ENCODE peak calls at places on chromosome 18, in six cellular contexts. M, X, T, C, P and N are unnamed samples.

GRCh38 chr18:54416459-54416858 is 58.8 kb downstream of the C18orf54 start:
- DNase-seq in M (no peak), T (peak; percentile 70), X (no peak), C (peak; percentile 7), P (no peak), N (no peak)

GRCh38 chr18:55136864-55137263 is 177.6 kb upstream of the CCDC68 start:
- DNase-seq in P (no peak), C (peak; percentile 37), T (no peak), M (no peak), X (no peak), N (no peak)

GRCh38 chr18:21194871-21195771 is 46.9 kb upstream of the GREB1L start:
- DNase-seq in P (no peak), M (no peak), T (peak; percentile 59), C (peak; percentile 58), X (peak; percentile 29), N (peak; percentile 0)

GRCh38 chr18:79513381-79514081 is 117.8 kb downstream of the NFATC1 start:
- DNase-seq in T (no peak), C (no peak), X (no peak), P (peak; percentile 4), M (no peak), N (no peak)

GRCh38 chr18:50611529-50611941 is 51.6 kb downstream of the MAPK4 start:
- DNase-seq in T (no peak), M (no peak), C (peak; percentile 75), P (no peak), X (no peak), N (no peak)

GRCh38 chr18:38751897-38752296 is 1186.3 kb upstream of the CELF4 start:
- DNase-seq in T (no peak), X (no peak), P (no peak), M (no peak), C (peak; percentile 45), N (no peak)

GRCh38 chr18:80169607-80170006 is 60.5 kb downstream of the ADNP2 start:
- DNase-seq in P (no peak), C (peak; percentile 24), T (no peak), X (no peak), M (no peak), N (no peak)

GRCh38 chr18:44715245-44715644 is 34.6 kb downstream of the SETBP1 start:
- DNase-seq in T (no peak), X (no peak), P (no peak), C (peak; percentile 66), M (no peak), N (no peak)

GRCh38 chr18:490024-490366 is 10.5 kb downstream of the COLEC12 start:
- DNase-seq in T (no peak), M (no peak), P (no peak), X (no peak), C (no peak), N (no peak)

GRCh38 chr18:46718501-46719341 is 38.1 kb downstream of the ST8SIA5 start:
- DNase-seq in C (peak; percentile 3), X (no peak), M (no peak), P (no peak), T (peak; percentile 77), N (no peak)

GRCh38 chr18:78925557-78926242 is 53.9 kb upstream of the SALL3 start:
- DNase-seq in P (no peak), C (no peak), T (no peak), M (no peak), X (no peak), N (no peak)

GRCh38 chr18:61765097-61765496 is 127.7 kb downstream of the RNF152 start:
- DNase-seq in P (no peak), C (peak; percentile 46), M (no peak), X (peak; percentile 25), T (no peak), N (peak; percentile 5)

GRCh38 chr18:63137999-63138448 is 181.5 kb downstream of the BCL2 start:
- DNase-seq in C (no peak), P (no peak), M (no peak), X (no peak), T (no peak), N (no peak)

GRCh38 chr18:79400591-79401381 is 5.1 kb downstream of the NFATC1 start:
- DNase-seq in X (no peak), P (no peak), C (no peak), T (no peak), M (peak; percentile 16), N (no peak)

GRCh38 chr18:5842653-5843052 is 52.7 kb downstream of the TMEM200C start:
- DNase-seq in C (no peak), M (no peak), T (no peak), X (no peak), P (no peak), N (no peak)

GRCh38 chr18:62678847-62679535 is 36.4 kb upstream of the PHLPP1 start:
- DNase-seq in C (no peak), T (no peak), X (no peak), M (no peak), P (peak; percentile 88), N (no peak)

GRCh38 chr18:40851014-40851429 is 1104.0 kb upstream of the PIK3C3 start:
- DNase-seq in T (no peak), M (no peak), X (no peak), P (no peak), C (peak; percentile 86), N (no peak)

GRCh38 chr18:11504962-11505361 is 104.4 kb upstream of the SLC35G4 start:
- DNase-seq in M (no peak), X (no peak), P (no peak), T (no peak), C (no peak), N (no peak)

GRCh38 chr18:79630266-79631095 is 49.1 kb upstream of the CTDP1 start:
- DNase-seq in C (no peak), P (peak; percentile 5), M (no peak), T (no peak), X (no peak), N (no peak)

GRCh38 chr18:42509702-42510424 is 554.8 kb downstream of the PIK3C3 start:
- DNase-seq in M (no peak), C (no peak), T (no peak), X (no peak), P (no peak), N (no peak)

GRCh38 chr18:2589345-2590060 is 18.1 kb downstream of the NDC80 start:
- DNase-seq in C (peak; percentile 88), X (no peak), T (no peak), P (no peak), M (no peak), N (no peak)

GRCh38 chr18:76689646-76690264 is 132.6 kb upstream of the ZNF236 start:
- DNase-seq in P (peak; percentile 50), T (no peak), X (no peak), M (no peak), C (no peak), N (no peak)

GRCh38 chr18:446941-447560 is 53.5 kb downstream of the COLEC12 start:
- DNase-seq in P (no peak), T (no peak), X (no peak), C (no peak), M (no peak), N (no peak)

GRCh38 chr18:57223160-57223870 is 76.4 kb downstream of the BOD1L2 start:
- DNase-seq in X (no peak), M (no peak), T (no peak), C (peak; percentile 56), P (no peak), N (no peak)

GRCh38 chr18:35470440-35470839 is 27.3 kb downstream of the INO80C start:
- DNase-seq in P (peak; percentile 47), T (no peak), X (no peak), M (no peak), C (no peak), N (no peak)

GRCh38 chr18:79366177-79367094 is 29.3 kb upstream of the NFATC1 start:
- DNase-seq in X (peak; percentile 49), M (no peak), T (no peak), P (no peak), C (no peak), N (no peak)

GRCh38 chr18:5058768-5059539 is 138.1 kb downstream of the AKAIN1 start:
- DNase-seq in C (no peak), M (peak; percentile 17), X (no peak), T (peak; percentile 17), P (no peak), N (no peak)

DNA sequence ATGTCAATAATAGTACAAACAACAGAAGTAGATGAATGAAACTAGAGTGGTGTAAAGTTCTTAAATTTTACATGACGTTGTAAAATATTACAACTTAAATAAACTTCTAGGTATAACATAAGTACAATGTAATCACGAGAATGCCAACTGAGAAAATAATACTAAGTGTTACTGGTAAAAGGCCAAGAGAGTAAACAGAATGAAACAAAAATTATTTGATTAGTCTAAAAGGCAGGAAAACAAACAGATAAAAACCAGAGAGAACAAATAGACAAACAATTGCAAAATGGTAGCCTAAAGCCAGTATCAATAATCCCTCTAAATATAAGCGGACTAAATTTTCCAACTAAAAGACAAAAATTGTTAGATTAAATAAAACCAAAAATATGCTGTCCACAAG is 71.9 kb downstream of the SMAD2 start:
- DNase-seq in C (no peak), T (no peak), P (no peak), M (no peak), X (no peak), N (no peak)
- H3K9me3 ChIP-seq in C (peaks cover 3% of the 10 kb centered on the region), T (peaks cover 24% of the 10 kb centered on the region), P (peaks cover 6% of the 10 kb centered on the region), M (peaks cover 50% of the 10 kb centered on the region), X (peaks cover 25% of the 10 kb centered on the region), N (peaks cover 45% of the 10 kb centered on the region)

DNA sequence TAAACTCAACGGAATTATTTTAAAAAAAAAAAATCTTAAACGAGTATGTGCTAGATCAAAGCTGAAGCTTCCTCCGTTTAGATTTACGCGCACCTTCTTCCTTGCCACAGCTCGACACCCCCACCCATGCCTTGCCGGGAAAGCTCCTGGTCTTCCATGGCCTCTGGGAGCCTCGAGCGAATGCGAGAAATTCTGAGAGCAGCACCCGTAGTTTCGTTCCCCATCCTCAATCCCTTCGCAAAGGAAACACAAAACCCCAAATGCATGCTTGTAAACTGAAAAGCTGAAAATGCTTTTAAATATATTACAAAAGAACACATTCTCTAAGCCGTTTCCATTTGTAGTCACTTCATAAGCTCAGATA is 1.6 kb downstream of the DSC3 start:
- DNase-seq in X (peak; percentile 9), C (peak; percentile 60), T (no peak), P (no peak), M (no peak), N (no peak)
- H3K27me3 ChIP-seq in X (peaks cover 35% of the 10 kb centered on the region), C (no peaks in the 10 kb centered on the region), T (peaks cover 59% of the 10 kb centered on the region), P (no peaks in the 10 kb centered on the region), M (peaks cover 87% of the 10 kb centered on the region), N (peaks cover 64% of the 10 kb centered on the region)

DNA sequence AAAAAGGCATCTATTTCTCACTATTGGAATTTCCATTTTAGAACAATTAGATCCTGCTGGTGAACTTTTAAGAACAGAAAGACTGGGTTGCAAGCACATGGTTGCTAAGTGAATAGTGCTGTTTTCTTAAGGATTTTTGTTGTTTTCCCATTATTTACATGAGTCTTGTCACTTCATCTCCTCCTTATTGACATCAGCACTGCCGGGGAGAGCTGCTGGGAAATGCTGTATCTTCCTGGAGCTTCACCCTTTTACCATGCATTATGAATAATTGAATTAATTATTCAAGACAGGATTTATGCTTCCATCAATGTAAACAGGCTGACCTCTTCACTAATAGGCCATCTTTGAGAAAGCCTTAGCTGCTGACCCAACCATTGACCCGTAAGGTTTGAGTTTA is 365.4 kb upstream of the SYT4 start:
- DNase-seq in P (no peak), C (no peak), M (no peak), T (no peak), X (no peak), N (no peak)
- H3K9me3 ChIP-seq in P (no peaks in the 10 kb centered on the region), C (no peaks in the 10 kb centered on the region), M (peaks cover 23% of the 10 kb centered on the region), T (peaks cover 8% of the 10 kb centered on the region), X (no peaks in the 10 kb centered on the region), N (no peaks in the 10 kb centered on the region)

DNA sequence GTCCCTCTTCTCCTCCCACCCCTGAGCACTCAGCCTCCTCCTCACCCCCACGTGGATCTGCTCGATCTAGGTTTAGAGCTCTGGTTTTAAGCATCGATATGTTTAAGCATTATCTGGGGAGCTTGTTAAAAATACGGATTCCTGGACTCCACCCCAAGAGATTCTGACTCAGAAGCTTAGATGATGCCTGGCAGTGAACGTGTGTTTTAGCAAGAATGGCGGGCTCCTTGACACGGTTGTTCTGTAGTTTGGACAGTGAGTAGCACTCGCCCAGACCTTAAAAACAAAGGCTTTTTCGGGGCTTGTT is 47.3 kb downstream of the LDLRAD4 start:
- DNase-seq in T (no peak), X (no peak), C (no peak), M (no peak), P (no peak), N (no peak)
- H3K27me3 ChIP-seq in T (peaks cover 32% of the 10 kb centered on the region), X (no peaks in the 10 kb centered on the region), C (no peaks in the 10 kb centered on the region), M (no peaks in the 10 kb centered on the region), P (no peaks in the 10 kb centered on the region), N (no peaks in the 10 kb centered on the region)